ENCODE peak calls at places on chromosomes 2 and 18, in seven cellular contexts. N is esophagus squamous epithelium, E is A549, Q is sigmoid colon, O is tibial nerve, D is uterus, R is prostate gland. C is an unnamed sample.

GRCh38 chr2:111118455-111119003 is 2.2 kb upstream of the BCL2L11 start:
- DNase-seq in N (no peak), E (no peak), Q (no peak), O (no peak), D (no peak), R (no peak), C (peak)

GRCh38 chr2:217279130-217279529 is 419.3 kb upstream of the TNP1 start:
- DNase-seq in N (no peak), E (no peak), Q (no peak), O (no peak), D (no peak), R (no peak), C (no peak)

GRCh38 chr2:108377815-108378630 is at the start of gene SULT1C4:
- DNase-seq in N (no peak), E (no peak), Q (peak), O (peak), D (peak), R (peak), C (peak)

GRCh38 chr2:45167885-45168284 is 158.6 kb upstream of the SIX2 start:
- DNase-seq in N (no peak), E (no peak), Q (no peak), O (no peak), D (no peak), R (no peak), C (no peak)

GRCh38 chr2:59312022-59312421 is 1070.9 kb upstream of the FANCL start:
- DNase-seq in N (no peak), E (no peak), Q (no peak), O (no peak), D (no peak), R (no peak), C (no peak)

GRCh38 chr2:241867776-241868420 is 1.6 kb upstream of the RTP5 start:
- DNase-seq in N (no peak), E (no peak), Q (no peak), O (no peak), D (no peak), R (no peak), C (no peak)

GRCh38 chr2:224816816-224817215 is 100.7 kb upstream of the CCDC195 start:
- DNase-seq in N (no peak), E (peak), Q (no peak), O (no peak), D (no peak), R (no peak), C (no peak)

GRCh38 chr18:45954070-45954712 is 12.9 kb downstream of the EPG5 start:
- DNase-seq in N (no peak), E (no peak), Q (no peak), O (no peak), D (no peak), R (no peak), C (no peak)

GRCh38 chr2:239726631-239727181 is 298.4 kb downstream of the NDUFA10 start:
- DNase-seq in N (no peak), E (no peak), Q (peak), O (no peak), D (no peak), R (no peak), C (no peak)

GRCh38 chr2:111236027-111236426 is 115.3 kb downstream of the BCL2L11 start:
- DNase-seq in N (no peak), E (no peak), Q (no peak), O (no peak), D (no peak), R (peak), C (no peak)

GRCh38 chr2:105872142-105872728 is 127.5 kb downstream of the NCK2 start:
- DNase-seq in N (no peak), E (no peak), Q (no peak), O (no peak), D (no peak), R (no peak), C (no peak)

GRCh38 chr2:61575447-61575859 is 37.3 kb upstream of the XPO1 start:
- DNase-seq in N (no peak), E (no peak), Q (no peak), O (no peak), D (no peak), R (no peak), C (no peak)

GRCh38 chr2:213238753-213239591 is 45.3 kb upstream of the SPAG16 start:
- DNase-seq in N (no peak), E (peak), Q (no peak), O (peak), D (no peak), R (peak), C (no peak)

GRCh38 chr2:163157411-163157810 is 318.8 kb upstream of the KCNH7 start:
- DNase-seq in N (no peak), E (no peak), Q (no peak), O (no peak), D (no peak), R (no peak), C (no peak)

GRCh38 chr2:85628658-85629057 is 12.7 kb downstream of the USP39 start:
- DNase-seq in N (no peak), E (no peak), Q (no peak), O (no peak), D (no peak), R (no peak), C (no peak)

GRCh38 chr2:176140520-176141317 is 10.6 kb upstream of the HOXD4 start:
- DNase-seq in N (no peak), E (peak), Q (peak), O (peak), D (peak), R (peak), C (peak)
- TF ChIP-seq POLR2A in N (no peak), E (peak), Q (no peak), O (no peak), D (peak), R (no peak), C (no peak)

GRCh38 chr2:30181176-30181575 is 34.4 kb downstream of the YPEL5 start:
- DNase-seq in N (no peak), E (no peak), Q (peak), O (no peak), D (no peak), R (no peak), C (no peak)

GRCh38 chr2:30177440-30177839 is 30.6 kb downstream of the YPEL5 start:
- DNase-seq in N (no peak), E (no peak), Q (peak), O (no peak), D (no peak), R (no peak), C (no peak)

GRCh38 chr2:30177861-30178465 is 31.2 kb downstream of the YPEL5 start:
- DNase-seq in N (no peak), E (no peak), Q (peak), O (peak), D (no peak), R (no peak), C (no peak)

GRCh38 chr2:30180230-30180629 is 33.4 kb downstream of the YPEL5 start:
- DNase-seq in N (no peak), E (no peak), Q (peak), O (no peak), D (no peak), R (no peak), C (no peak)

GRCh38 chr2:30178618-30179404 is 32.0 kb downstream of the YPEL5 start:
- DNase-seq in N (no peak), E (no peak), Q (peak), O (peak), D (peak), R (no peak), C (no peak)
- TF ChIP-seq POLR2A in N (no peak), E (no peak), Q (no peak), O (no peak), D (no peak), R (no peak), C (no peak)

DNA sequence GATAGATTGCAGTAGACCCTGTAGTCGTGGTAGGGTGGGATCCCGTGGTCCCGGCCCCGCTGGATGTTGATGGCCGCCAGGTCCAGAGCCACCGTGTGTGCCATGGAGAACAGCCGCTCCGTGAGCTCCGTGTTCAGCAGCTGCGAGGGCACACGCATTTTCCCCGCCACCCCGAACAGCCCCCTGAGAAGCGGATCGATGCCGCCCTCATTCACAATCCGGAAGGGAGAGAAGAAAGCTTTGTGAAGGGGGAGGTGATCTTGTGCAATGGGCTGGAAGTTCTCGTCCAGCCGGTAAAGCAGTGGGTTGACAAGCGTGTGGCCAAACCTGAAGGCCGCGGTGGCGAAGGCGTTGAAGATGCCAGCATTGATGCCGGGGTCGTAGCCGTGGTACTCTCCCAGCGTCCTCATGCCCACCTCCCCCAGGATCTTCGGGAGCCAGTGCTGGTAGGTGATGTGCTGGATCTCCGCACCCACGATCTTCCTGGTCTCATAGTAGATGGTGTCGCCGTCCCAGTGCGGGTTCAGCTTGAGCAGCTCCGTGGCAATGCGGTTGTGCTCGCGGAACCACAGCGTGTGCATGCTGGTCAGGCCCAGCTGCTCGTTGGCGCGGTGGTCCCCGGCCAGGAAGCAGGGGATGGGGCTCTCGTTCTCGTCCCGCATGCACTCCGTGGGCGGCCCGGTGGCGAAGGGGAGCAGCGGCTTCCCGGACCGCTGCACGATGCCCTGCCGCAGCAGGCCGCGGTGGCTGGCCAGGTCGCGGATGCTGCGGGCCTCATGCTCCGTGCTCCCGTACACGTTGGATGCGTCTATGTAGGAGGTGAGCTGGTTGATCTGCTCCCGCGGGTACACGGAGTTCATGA is 95.8 kb downstream of the PXDN start:
- DNase-seq in N (no peak), E (no peak), Q (peak), O (no peak), D (no peak), R (no peak), C (no peak)
- TF ChIP-seq POLR2A in N (no peak), E (no peak), Q (no peak), O (no peak), D (no peak), R (no peak), C (no peak)

GRCh38 chr2:113157108-113157896 is 16.5 kb upstream of the PSD4 start:
- DNase-seq in N (no peak), E (no peak), Q (no peak), O (no peak), D (no peak), R (peak), C (peak)
- TF ChIP-seq POLR2A in N (no peak), E (no peak), Q (no peak), O (no peak), D (no peak), R (no peak), C (no peak)

GRCh38 chr2:36550006-36550405 is 48.0 kb downstream of the FEZ2 start:
- DNase-seq in N (no peak), E (no peak), Q (no peak), O (no peak), D (no peak), R (no peak), C (no peak)

GRCh38 chr2:36556847-36557246 is 41.1 kb downstream of the FEZ2 start:
- DNase-seq in N (no peak), E (no peak), Q (no peak), O (no peak), D (no peak), R (no peak), C (no peak)

GRCh38 chr2:36555789-36556188 is 42.2 kb downstream of the FEZ2 start:
- DNase-seq in N (no peak), E (no peak), Q (no peak), O (no peak), D (no peak), R (no peak), C (no peak)

GRCh38 chr2:36554531-36554930 is 43.4 kb downstream of the FEZ2 start:
- DNase-seq in N (no peak), E (no peak), Q (no peak), O (no peak), D (no peak), R (no peak), C (no peak)

DNA sequence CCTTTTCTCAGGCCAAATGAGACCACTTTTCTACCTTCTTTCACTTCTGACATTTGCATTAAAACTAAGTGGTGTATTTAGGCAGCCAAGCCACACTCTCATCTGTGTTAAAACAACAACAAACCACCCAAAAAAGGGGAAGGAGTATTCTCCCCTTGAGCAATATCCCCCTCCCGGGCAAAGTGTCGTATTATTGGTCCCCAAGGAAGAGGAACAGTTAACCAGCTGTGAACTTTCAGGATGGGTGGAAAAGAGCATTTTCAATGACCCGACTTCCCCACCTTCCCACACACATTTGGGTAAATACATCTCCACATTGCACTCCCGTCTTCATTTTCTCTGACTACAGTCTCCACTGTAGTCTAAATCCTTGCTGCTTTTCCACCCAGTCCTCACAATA is 44.3 kb downstream of the FEZ2 start:
- DNase-seq in N (no peak), E (no peak), Q (no peak), O (no peak), D (no peak), R (no peak), C (no peak)
- TF ChIP-seq POLR2A in N (no peak), E (no peak), Q (no peak), O (no peak), D (no peak), R (no peak), C (no peak)

C was measured in H1.